ENCODE peak calls at places on chromosomes 12 and 14, in four cellular contexts. One of them, this sample, is unnamed.
A peak's percentile ranks its signal among the peaks of the same experiment; 100 is the strongest.

GRCh38 chr14:79516009-79516408 is 695.3 kb downstream of the DIO2 start:
- DNase-seq in IMR-90: no peak
- DNase-seq in M059J: peak; percentile 3
- DNase-seq in right atrium auricular region: no peak
- DNase-seq in this sample: no peak

GRCh38 chr12:39619316-39619659 is 315 bp downstream of the ABCD2 start:
- DNase-seq in IMR-90: no peak
- DNase-seq in M059J: no peak
- DNase-seq in right atrium auricular region: no peak
- DNase-seq in this sample: no peak

GRCh38 chr14:102945346-102946130 is 23.1 kb downstream of the AMN start:
- DNase-seq in IMR-90: peak; percentile 84
- DNase-seq in M059J: no peak
- DNase-seq in right atrium auricular region: no peak
- DNase-seq in this sample: no peak

GRCh38 chr14:46840971-46841729 is 189.6 kb upstream of the RPL10L start:
- DNase-seq in IMR-90: no peak
- DNase-seq in M059J: peak; percentile 2
- DNase-seq in right atrium auricular region: no peak
- DNase-seq in this sample: no peak

GRCh38 chr12:24042651-24043050 is 93.2 kb upstream of the SOX5 start:
- DNase-seq in IMR-90: peak; percentile 4
- DNase-seq in M059J: no peak
- DNase-seq in right atrium auricular region: no peak
- DNase-seq in this sample: no peak

GRCh38 chr14:104556256-104557021 is 23.1 kb upstream of the C14orf180 start:
- DNase-seq in IMR-90: no peak
- DNase-seq in M059J: no peak
- DNase-seq in right atrium auricular region: no peak
- DNase-seq in this sample: no peak

GRCh38 chr12:11815397-11815796 is 165.9 kb downstream of the ETV6 start:
- DNase-seq in IMR-90: no peak
- DNase-seq in M059J: no peak
- DNase-seq in right atrium auricular region: no peak
- DNase-seq in this sample: no peak

GRCh38 chr12:54370218-54370730 is 6.0 kb upstream of the GPR84 start:
- DNase-seq in IMR-90: peak; percentile 77
- DNase-seq in M059J: peak; percentile 77
- DNase-seq in right atrium auricular region: peak; percentile 83
- DNase-seq in this sample: peak; percentile 24

GRCh38 chr12:121786441-121786825 is 7.1 kb downstream of the RHOF start:
- DNase-seq in IMR-90: peak; percentile 94
- DNase-seq in M059J: peak; percentile 98
- DNase-seq in right atrium auricular region: no peak
- DNase-seq in this sample: no peak

GRCh38 chr12:53781218-53781801 is 29.5 kb upstream of the CISTR start:
- DNase-seq in IMR-90: peak; percentile 16
- DNase-seq in M059J: peak; percentile 38
- DNase-seq in right atrium auricular region: no peak
- DNase-seq in this sample: no peak

This sample was measured in NCI-H187.